ENCODE peak calls at places on chromosome 17, in five cellular contexts. X is OCI-LY7, O is HCT116, W is fibroblast of lung, H is GM12878. T is an unnamed sample.

GRCh38 chr17:80087346-80088265 is 13.8 kb upstream of the GAA start:
- DNase-seq in X (no peak), O (no peak), W (no peak), H (no peak), T (no peak)

GRCh38 chr17:82214012-82214628 is 1.5 kb upstream of the CCDC57 start:
- DNase-seq in X (no peak), O (no peak), W (no peak), H (no peak), T (no peak)

GRCh38 chr17:36088559-36089376 is 1.2 kb downstream of the CCL3 start:
- DNase-seq in X (no peak), O (no peak), W (no peak), H (no peak), T (no peak)

GRCh38 chr17:65143899-65144590 is 6.9 kb downstream of the RGS9 start:
- DNase-seq in X (no peak), O (no peak), W (peak; percentile 32), H (no peak), T (no peak)

GRCh38 chr17:70230883-70231282 is 61.6 kb downstream of the KCNJ2 start:
- DNase-seq in X (no peak), O (no peak), W (peak; percentile 27), H (no peak), T (no peak)

GRCh38 chr17:74814453-74814852 is 38.3 kb upstream of the NAT9 start:
- DNase-seq in X (peak; percentile 9), O (no peak), W (no peak), H (no peak), T (peak; percentile 5)

GRCh38 chr17:37802712-37803416 is 58.0 kb upstream of the HNF1B start:
- DNase-seq in X (no peak), O (no peak), W (peak; percentile 85), H (no peak), T (no peak)

GRCh38 chr17:33520404-33521032 is 227.4 kb upstream of the ASIC2 start:
- DNase-seq in X (peak; percentile 37), O (no peak), W (no peak), H (no peak), T (peak; percentile 19)

GRCh38 chr17:48756816-48757215 is 28.3 kb upstream of the HOXB13 start:
- DNase-seq in X (no peak), O (no peak), W (no peak), H (no peak), T (peak; percentile 13)

GRCh38 chr17:64345691-64346376 is 44.8 kb downstream of the PECAM1 start:
- DNase-seq in X (no peak), O (no peak), W (no peak), H (no peak), T (peak; percentile 83)

GRCh38 chr17:48056879-48057278 is 8.7 kb downstream of the NFE2L1 start:
- DNase-seq in X (no peak), O (no peak), W (no peak), H (no peak), T (no peak)

GRCh38 chr17:56305017-56305416 is 151.7 kb downstream of the ANKFN1 start:
- DNase-seq in X (no peak), O (no peak), W (no peak), H (no peak), T (no peak)

GRCh38 chr17:27756467-27757371 is 43.6 kb downstream of the NOS2 start:
- DNase-seq in X (peak; percentile 51), O (peak; percentile 23), W (peak; percentile 13), H (no peak), T (peak; percentile 52)

GRCh38 chr17:17433260-17433659 is 43.5 kb upstream of the MED9 start:
- DNase-seq in X (no peak), O (no peak), W (peak; percentile 25), H (no peak), T (no peak)

GRCh38 chr17:81073967-81074366 is 39.0 kb downstream of the BAIAP2 start:
- DNase-seq in X (no peak), O (no peak), W (no peak), H (no peak), T (no peak)

GRCh38 chr17:68763551-68763950 is 162.4 kb upstream of the FAM20A start:
- DNase-seq in X (no peak), O (no peak), W (peak; percentile 50), H (no peak), T (no peak)

DNA sequence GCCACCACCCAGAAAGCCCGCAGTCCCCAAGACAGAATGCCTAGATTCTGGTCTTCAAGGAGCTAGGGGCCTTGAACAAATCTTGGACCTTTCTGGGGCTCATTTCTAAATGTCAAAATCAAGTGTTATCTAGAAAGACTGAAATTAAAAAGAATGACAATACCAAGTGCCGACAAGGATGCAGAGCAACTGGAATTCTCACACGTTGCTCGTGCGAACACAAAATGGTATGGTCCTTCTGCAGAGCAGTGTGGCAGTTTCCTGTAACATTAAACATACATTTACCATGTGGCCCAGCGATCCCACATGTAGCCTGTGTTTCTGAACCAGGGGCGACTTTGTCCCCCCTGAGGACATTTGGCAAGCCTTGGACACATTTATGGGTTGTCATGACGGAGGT is 137.9 kb downstream of the GAS7 start:
- DNase-seq in X (no peak), O (no peak), W (no peak), H (no peak), T (no peak)
- H3K4me2 ChIP-seq in X (no peak overlapping the region), O (no peak overlapping the region), W (no peak overlapping the region), H (no peak overlapping the region), T (no peak overlapping the region)

DNA sequence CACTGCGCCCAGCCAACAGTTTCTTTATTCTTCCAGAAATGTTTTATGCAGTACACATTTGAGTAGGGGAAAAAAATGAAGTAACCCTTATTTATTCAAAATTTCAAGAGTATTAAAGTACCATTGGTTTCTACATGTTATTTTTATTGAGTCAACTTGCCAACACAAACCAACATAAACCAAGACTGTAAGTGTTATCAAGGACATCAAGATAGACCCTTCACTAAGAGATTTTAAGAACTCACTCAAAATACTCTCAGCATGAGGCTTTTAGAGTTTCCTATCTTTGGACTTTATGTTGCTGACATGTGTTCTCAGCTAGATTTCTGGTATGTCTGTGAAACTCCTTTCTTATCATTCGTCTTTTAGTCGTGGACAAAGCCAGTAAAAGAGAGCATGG is 212.6 kb upstream of the TBX2 start:
- DNase-seq in X (no peak), O (no peak), W (peak; percentile 1), H (no peak), T (no peak)
- H3K4me2 ChIP-seq in X (no peak overlapping the region), O (no peak overlapping the region), W (no peak overlapping the region), H (no peak overlapping the region), T (no peak overlapping the region)

DNA sequence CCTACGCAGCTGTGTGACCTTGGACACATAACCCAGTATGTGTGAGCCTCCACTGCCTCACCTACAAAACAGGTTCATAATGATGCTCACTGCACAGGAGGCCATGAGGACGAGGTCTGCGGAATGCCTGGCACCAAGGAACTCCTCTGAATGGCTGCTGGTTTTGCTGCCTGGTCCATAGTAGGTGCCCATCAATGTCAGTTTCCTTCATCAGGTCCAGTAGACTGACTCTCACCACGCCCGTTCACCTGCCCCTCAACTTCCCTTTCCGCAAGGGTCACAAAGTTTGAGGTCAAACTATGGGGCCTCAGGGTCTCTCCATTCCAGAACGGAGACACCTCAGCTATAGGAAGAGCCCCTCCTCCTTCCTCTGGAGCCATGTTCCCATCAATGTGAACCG is 8.8 kb downstream of the PNMT start:
- DNase-seq in X (no peak), O (no peak), W (no peak), H (no peak), T (no peak)
- H3K4me2 ChIP-seq in X (no peak overlapping the region), O (no peak overlapping the region), W (no peak overlapping the region), H (no peak overlapping the region), T (no peak overlapping the region)

DNA sequence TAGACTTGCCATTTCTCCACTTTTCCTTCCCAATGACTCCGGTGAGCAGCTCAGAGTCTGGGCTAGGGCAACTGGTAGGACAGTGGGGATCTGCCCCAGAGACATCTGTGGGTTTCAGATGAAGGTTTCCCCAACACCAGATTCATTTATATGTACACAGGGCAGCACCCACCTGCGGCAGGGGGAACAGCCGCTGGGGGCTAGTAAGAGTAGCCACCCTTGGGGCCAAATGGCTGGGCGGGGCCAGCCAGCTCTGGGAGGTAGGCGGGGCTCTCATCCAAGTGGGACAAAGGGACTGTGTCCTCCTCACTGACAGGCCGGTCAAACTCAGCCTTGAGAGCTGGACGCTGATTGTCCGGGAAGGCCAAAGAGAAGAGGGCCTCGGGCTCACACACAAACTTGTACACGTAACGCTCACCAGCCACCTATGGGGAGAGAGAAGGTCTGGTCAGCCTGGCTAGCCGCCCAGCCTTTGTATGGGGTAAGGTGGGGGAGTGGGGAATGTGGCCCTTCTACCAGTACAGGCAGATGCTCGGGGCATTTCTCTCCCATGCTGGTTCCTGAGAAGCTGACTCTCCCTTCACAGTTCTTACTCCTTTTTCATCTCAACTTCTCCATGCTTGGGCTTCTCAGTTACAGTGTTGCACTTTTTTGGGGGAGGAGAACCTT is 17.7 kb downstream of the ETV4 start:
- DNase-seq in X (no peak), O (no peak), W (peak; percentile 49), H (no peak), T (no peak)
- H3K4me2 ChIP-seq in X (no peak overlapping the region), O (no peak overlapping the region), W (no peak overlapping the region), H (no peak overlapping the region), T (no peak overlapping the region)

GRCh38 chr17:50919321-50920040 is 53.3 kb upstream of the TOB1 start:
- DNase-seq in X (peak; percentile 47), O (no peak), W (peak; percentile 89), H (no peak), T (peak; percentile 81)
- H3K4me2 ChIP-seq in X (peak overlapping the region; percentile 38), O (no peak overlapping the region), W (no peak overlapping the region), H (no peak overlapping the region), T (no peak overlapping the region)